ENCODE peak calls at places on chromosomes 2 and 18, in four cellular contexts. H is neuronal stem cell, R is SK-N-SH, W is right cardiac atrium. B is an unnamed sample.

GRCh38 chr2:226887940-226888339 is 52.1 kb downstream of the RHBDD1 start:
- DNase-seq in W (no peak), R (no peak), H (no peak), B (no peak)

GRCh38 chr2:10810175-10811161 is 2.1 kb downstream of the PDIA6 start:
- DNase-seq in W (no peak), R (peak), H (no peak), B (no peak)

GRCh38 chr2:112465373-112465772 is 16.6 kb upstream of the TTL start:
- DNase-seq in R (peak), H (no peak), W (no peak), B (no peak)

GRCh38 chr2:96530144-96530430 is 6.5 kb upstream of the ARID5A start:
- DNase-seq in W (no peak), H (no peak), R (no peak), B (no peak)

GRCh38 chr2:64525323-64525625 is 1.1 kb downstream of the AFTPH start:
- DNase-seq in W (no peak), H (no peak), R (no peak), B (no peak)

GRCh38 chr2:64203131-64204005 is 59.1 kb upstream of the PELI1 start:
- DNase-seq in R (no peak), W (no peak), H (no peak), B (no peak)

GRCh38 chr2:66805136-66805535 is 370.2 kb downstream of the MEIS1 start:
- DNase-seq in H (peak), W (no peak), R (no peak), B (no peak)

GRCh38 chr2:121356058-121356640 is 71.1 kb upstream of the TFCP2L1 start:
- DNase-seq in H (peak), W (no peak), R (peak), B (no peak)

GRCh38 chr18:45275367-45276113 is 339.7 kb upstream of the SLC14A2 start:
- DNase-seq in R (no peak), W (no peak), H (no peak), B (no peak)

GRCh38 chr18:47730795-47731194 is 199.7 kb downstream of the SMAD2 start:
- DNase-seq in H (no peak), W (no peak), R (no peak), B (no peak)

GRCh38 chr2:240620859-240621258 is 4.4 kb upstream of the GPR35 start:
- DNase-seq in W (peak), H (no peak), R (no peak), B (peak)

GRCh38 chr2:28004086-28004485 is 113.6 kb downstream of the BABAM2 start:
- DNase-seq in W (no peak), R (no peak), H (no peak), B (no peak)

GRCh38 chr18:63111549-63112402 is 207.8 kb downstream of the BCL2 start:
- DNase-seq in W (peak), H (no peak), R (no peak), B (no peak)

GRCh38 chr2:37568565-37568964 is 102.9 kb downstream of the CDC42EP3 start:
- DNase-seq in H (no peak), W (no peak), R (no peak), B (no peak)

GRCh38 chr2:42673989-42674564 is 89.9 kb downstream of the OXER1 start:
- DNase-seq in H (no peak), W (no peak), R (no peak), B (no peak)

GRCh38 chr2:128752691-128753263 is 434.1 kb upstream of the HS6ST1 start:
- DNase-seq in W (no peak), H (no peak), R (no peak), B (no peak)

GRCh38 chr18:44309185-44309584 is 371.5 kb upstream of the SETBP1 start:
- DNase-seq in W (no peak), R (no peak), H (no peak), B (no peak)

DNA sequence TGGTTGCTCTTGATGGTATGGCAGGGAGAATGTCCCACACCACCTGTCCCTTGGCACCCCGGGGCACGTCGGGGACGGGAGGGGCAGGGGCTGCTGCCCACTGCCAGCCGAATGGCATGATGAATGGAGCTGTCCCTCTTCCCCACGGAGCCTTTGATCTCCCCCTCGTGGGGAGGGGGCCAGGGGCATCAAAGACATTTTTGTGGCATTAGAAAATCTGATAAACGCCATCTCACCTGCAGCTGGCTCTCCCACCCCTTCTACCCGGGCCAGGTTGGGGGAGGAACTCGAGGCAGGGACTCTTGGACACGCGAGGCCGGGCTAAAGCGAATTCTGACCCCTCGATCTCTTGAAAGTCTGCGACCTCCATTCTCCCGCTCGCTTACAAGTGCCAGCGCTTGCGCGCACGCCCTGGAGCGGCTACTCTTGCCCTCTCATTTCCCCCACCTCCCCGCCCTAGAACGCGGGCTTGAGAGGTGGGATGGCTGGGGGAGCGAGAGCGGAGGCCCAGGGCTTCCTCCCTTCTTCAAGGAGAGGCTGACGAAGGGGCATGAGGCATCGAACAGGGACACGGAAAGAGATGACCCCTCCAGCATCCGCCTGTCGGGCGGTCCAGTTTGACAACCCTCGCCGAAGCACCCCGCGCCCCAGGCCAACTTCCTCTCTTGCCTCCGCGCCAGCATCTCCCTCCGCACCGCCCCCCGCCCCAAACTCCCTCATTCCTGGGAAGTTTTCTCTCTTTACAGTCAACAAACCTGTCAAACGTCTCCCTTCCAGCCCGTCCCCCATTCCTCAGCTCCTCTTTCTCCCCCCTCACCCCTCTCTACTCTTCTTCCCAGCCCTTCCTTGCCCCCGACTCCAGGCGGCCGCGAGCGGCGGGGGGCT is 692 bp upstream of the WNT6 start:
- DNase-seq in W (no peak), R (no peak), H (no peak), B (no peak)
- H3K4me3 ChIP-seq in W (peak), R (peak), H (peak), B (peak)

GRCh38 chr18:55487997-55488396 is 100.0 kb downstream of the TCF4 start:
- DNase-seq in R (no peak), H (no peak), W (no peak), B (no peak)

GRCh38 chr18:55486936-55487335 is 101.1 kb downstream of the TCF4 start:
- DNase-seq in H (no peak), R (no peak), W (no peak), B (no peak)

GRCh38 chr18:55489034-55489741 is 98.8 kb downstream of the TCF4 start:
- DNase-seq in H (no peak), W (no peak), R (no peak), B (no peak)

GRCh38 chr18:55489742-55490055 is 98.3 kb downstream of the TCF4 start:
- DNase-seq in R (peak), W (no peak), H (no peak), B (no peak)

GRCh38 chr18:55488473-55488872 is 99.5 kb downstream of the TCF4 start:
- DNase-seq in H (no peak), W (no peak), R (no peak), B (no peak)
- H3K4me3 ChIP-seq in H (no peak), W (no peak), R (no peak), B (no peak)

DNA sequence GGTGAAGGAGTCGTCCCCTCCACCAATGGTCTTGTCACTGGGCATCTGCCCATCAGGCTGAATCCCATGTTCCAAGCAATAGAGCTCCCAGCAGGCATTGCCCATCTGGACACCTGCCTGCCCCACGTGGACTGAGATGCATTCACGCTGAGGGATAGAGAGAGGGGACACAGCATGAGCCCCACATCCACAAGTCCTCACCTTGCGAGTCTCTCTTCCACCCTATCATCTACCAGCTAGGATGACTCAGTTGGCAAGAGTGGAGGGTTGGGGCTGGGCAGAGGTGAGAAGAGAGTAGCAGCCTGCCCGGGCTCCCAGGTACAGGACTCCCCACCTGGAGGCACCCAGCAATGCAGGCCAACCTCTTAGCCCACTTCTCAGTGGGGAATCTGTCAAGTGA is 959 bp upstream of the TUBA4B start:
- DNase-seq in R (no peak), W (no peak), H (no peak), B (no peak)
- H3K4me3 ChIP-seq in R (no peak), W (no peak), H (no peak), B (peak)

DNA sequence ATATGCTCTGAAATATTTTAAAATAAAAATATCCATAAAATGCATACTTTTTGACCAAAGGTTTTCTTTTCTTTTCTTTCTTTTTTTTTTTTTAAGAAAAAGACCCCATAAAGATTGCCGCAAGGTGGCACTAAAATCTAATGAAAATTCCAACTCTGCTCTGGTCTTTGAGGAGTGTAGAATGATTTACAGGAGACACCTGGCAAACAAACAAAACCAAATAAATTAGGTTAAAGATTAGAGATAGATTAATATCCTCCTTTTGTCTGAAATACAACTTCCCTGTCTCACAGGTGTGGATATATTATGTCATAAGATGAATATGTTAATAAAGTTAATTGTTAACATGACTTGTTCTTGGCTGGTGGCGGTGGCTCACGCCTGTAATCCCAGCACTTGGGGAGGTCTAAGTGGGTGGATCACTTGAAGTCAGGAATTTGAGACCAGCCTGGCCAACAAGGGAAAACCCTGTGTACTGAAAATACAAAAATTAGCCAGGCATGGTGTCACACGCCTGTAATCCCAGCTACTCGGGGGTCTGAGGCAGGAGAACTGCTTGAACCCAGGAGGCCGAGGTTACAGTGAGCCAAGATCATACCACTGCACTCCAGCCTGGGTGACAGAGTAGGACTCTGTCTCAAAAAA is 3.5 kb upstream of the RHOB start:
- DNase-seq in W (peak), H (peak), R (peak), B (no peak)
- H3K4me3 ChIP-seq in W (no peak), H (no peak), R (no peak), B (no peak)

GRCh38 chr2:57893800-57894199 is 152.8 kb upstream of the VRK2 start:
- DNase-seq in H (no peak), R (no peak), W (no peak), B (no peak)

GRCh38 chr2:57890993-57891688 is 155.5 kb upstream of the VRK2 start:
- DNase-seq in R (no peak), H (no peak), W (no peak), B (no peak)

GRCh38 chr2:57894353-57894752 is 152.3 kb upstream of the VRK2 start:
- DNase-seq in W (no peak), R (no peak), H (no peak), B (no peak)

GRCh38 chr2:57892920-57893319 is 153.7 kb upstream of the VRK2 start:
- DNase-seq in R (no peak), H (no peak), W (no peak), B (no peak)

GRCh38 chr2:57893347-57893746 is 153.3 kb upstream of the VRK2 start:
- DNase-seq in H (no peak), W (no peak), R (no peak), B (no peak)
- H3K4me3 ChIP-seq in H (no peak), W (no peak), R (no peak), B (no peak)

DNA sequence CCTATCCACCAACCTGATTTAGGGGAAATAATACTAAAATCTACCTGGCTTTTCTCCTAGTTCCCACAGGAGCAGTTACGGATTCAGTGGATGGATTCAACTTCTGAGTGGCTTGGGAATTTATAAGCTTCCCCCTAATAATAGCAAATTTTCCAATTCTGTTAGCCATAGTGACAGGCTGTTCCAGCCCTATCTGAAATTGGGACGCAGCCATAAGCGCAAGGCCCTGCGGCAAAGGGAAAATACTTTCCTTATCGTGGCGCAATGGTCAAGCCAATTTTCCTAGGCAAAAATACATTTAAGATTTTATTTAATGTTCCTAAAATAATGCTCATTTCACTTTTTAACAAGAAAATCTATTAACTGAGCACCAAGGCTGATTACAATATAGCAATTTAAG is 49.7 kb downstream of the CDH2 start:
- DNase-seq in R (no peak), H (no peak), W (peak), B (no peak)
- H3K4me3 ChIP-seq in R (no peak), H (no peak), W (no peak), B (no peak)

GRCh38 chr2:20630967-20631366 is 19.9 kb downstream of the HS1BP3 start:
- DNase-seq in H (no peak), R (no peak), W (no peak), B (peak)

GRCh38 chr2:20631617-20632307 is 19.1 kb downstream of the HS1BP3 start:
- DNase-seq in H (no peak), R (no peak), W (no peak), B (peak)

GRCh38 chr2:20633794-20634259 is 17.1 kb downstream of the HS1BP3 start:
- DNase-seq in H (no peak), W (peak), R (no peak), B (peak)

GRCh38 chr2:20633001-20633400 is 17.9 kb downstream of the HS1BP3 start:
- DNase-seq in H (no peak), R (no peak), W (no peak), B (no peak)

DNA sequence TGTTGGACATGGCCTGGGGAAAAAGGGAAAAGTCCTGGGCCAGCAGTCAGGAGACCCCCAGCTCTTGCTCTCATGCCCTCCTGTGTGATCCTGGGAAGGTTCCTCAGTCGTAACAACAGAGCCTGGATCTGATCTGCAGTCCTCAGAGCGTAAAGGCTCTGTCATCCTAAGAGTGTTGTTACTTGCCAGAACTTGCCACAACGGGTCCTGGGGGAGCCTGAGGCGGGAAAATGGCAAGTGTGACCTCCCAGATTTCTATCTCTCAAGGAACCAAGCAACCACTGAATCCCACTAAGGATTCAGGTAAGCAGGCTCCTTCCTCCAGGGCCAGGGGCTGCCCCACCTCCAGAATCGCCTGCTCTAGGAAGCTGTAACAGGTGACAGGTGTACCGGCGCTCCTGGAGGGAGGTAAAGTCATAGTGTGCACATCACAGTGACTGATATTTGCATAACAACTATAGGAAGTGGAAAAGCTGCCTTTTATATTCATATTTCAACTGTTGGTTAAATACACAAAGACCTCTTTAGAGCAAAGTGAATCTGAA is 18.4 kb downstream of the HS1BP3 start:
- DNase-seq in W (no peak), H (no peak), R (no peak), B (no peak)
- H3K4me3 ChIP-seq in W (no peak), H (no peak), R (no peak), B (no peak)